ENCODE peak calls at places on chromosomes 3 and 15, in eight cellular contexts. S, D, H, L, N, T, W and V are unnamed samples. For H3K4me1, the result is how much of the 10 kb centered on the place peaks cover.

GRCh38 chr3:140748903-140749302 is 71.0 kb downstream of the TRIM42 start:
- DNase-seq in S (no peak), D (no peak), H (peak), L (no peak), N (no peak), T (no peak), W (no peak), V (no peak)

GRCh38 chr15:68595260-68595564 is 16.4 kb downstream of the CORO2B start:
- DNase-seq in S (no peak), D (peak), H (no peak), L (no peak), N (no peak), T (no peak), W (no peak), V (no peak)

GRCh38 chr3:150216866-150217600 is 191.1 kb upstream of the TSC22D2 start:
- DNase-seq in S (no peak), D (no peak), H (peak), L (no peak), N (no peak), T (no peak), W (no peak), V (no peak)

GRCh38 chr3:62451211-62451892 is 78.0 kb upstream of the FEZF2 start:
- DNase-seq in S (no peak), D (no peak), H (no peak), L (no peak), N (no peak), T (no peak), W (no peak), V (no peak)

GRCh38 chr15:73921257-73921890 is 4.9 kb upstream of the LOXL1 start:
- DNase-seq in S (no peak), D (no peak), H (no peak), L (no peak), N (no peak), T (no peak), W (no peak), V (no peak)

GRCh38 chr3:45817788-45818523 is 21.6 kb upstream of the SLC6A20 start:
- DNase-seq in S (no peak), D (peak), H (peak), L (peak), N (peak), T (peak), W (peak), V (no peak)

GRCh38 chr3:196634224-196634623 is 5.3 kb upstream of the NRROS start:
- DNase-seq in S (no peak), D (no peak), H (no peak), L (no peak), N (no peak), T (no peak), W (no peak), V (no peak)

GRCh38 chr15:72285927-72286516 is 13.7 kb upstream of the PARP6 start:
- DNase-seq in S (no peak), D (peak), H (no peak), L (peak), N (no peak), T (peak), W (peak), V (peak)

GRCh38 chr3:141114816-141115458 is 63.8 kb downstream of the SPSB4 start:
- DNase-seq in S (no peak), D (no peak), H (no peak), L (peak), N (no peak), T (no peak), W (no peak), V (no peak)

GRCh38 chr3:37492977-37493471 is 318.6 kb upstream of the LRRFIP2 start:
- DNase-seq in S (no peak), D (no peak), H (peak), L (no peak), N (no peak), T (peak), W (no peak), V (no peak)

GRCh38 chr3:114623420-114624046 is 329.7 kb downstream of the TIGIT start:
- DNase-seq in S (no peak), D (no peak), H (no peak), L (no peak), N (no peak), T (peak), W (peak), V (no peak)

GRCh38 chr3:177772908-177773557 is 575.8 kb upstream of the TBL1XR1 start:
- DNase-seq in S (no peak), D (no peak), H (no peak), L (no peak), N (no peak), T (no peak), W (no peak), V (no peak)

GRCh38 chr15:44537728-44538240 is 837 bp downstream of the EIF3J start:
- DNase-seq in S (no peak), D (no peak), H (no peak), L (no peak), N (no peak), T (no peak), W (peak), V (peak)

GRCh38 chr3:130263708-130264107 is 81.8 kb upstream of the COL6A5 start:
- DNase-seq in S (no peak), D (no peak), H (no peak), L (no peak), N (no peak), T (no peak), W (no peak), V (no peak)

GRCh38 chr3:169744332-169745054 is 20.4 kb downstream of the TERC start:
- DNase-seq in S (no peak), D (no peak), H (peak), L (no peak), N (no peak), T (peak), W (peak), V (no peak)

GRCh38 chr3:32500880-32501784 is 1.5 kb downstream of the CMTM6 start:
- DNase-seq in S (no peak), D (no peak), H (no peak), L (no peak), N (peak), T (peak), W (no peak), V (no peak)

GRCh38 chr15:94265009-94265408 is 33.6 kb downstream of the MCTP2 start:
- DNase-seq in S (no peak), D (no peak), H (peak), L (no peak), N (no peak), T (no peak), W (no peak), V (no peak)

GRCh38 chr3:46901591-46902187 is 24.2 kb downstream of the PTH1R start:
- DNase-seq in S (no peak), D (peak), H (no peak), L (no peak), N (no peak), T (no peak), W (no peak), V (no peak)

GRCh38 chr3:72231439-72232196 is 446.7 kb upstream of the PROK2 start:
- DNase-seq in S (no peak), D (peak), H (no peak), L (no peak), N (no peak), T (no peak), W (no peak), V (no peak)

GRCh38 chr15:77717592-77717991 is 84.9 kb upstream of the LINGO1 start:
- DNase-seq in S (no peak), D (no peak), H (no peak), L (no peak), N (no peak), T (no peak), W (no peak), V (no peak)

GRCh38 chr3:94543161-94543560 is 480.3 kb downstream of the NSUN3 start:
- DNase-seq in S (no peak), D (no peak), H (no peak), L (no peak), N (no peak), T (no peak), W (no peak), V (no peak)

GRCh38 chr3:44069276-44069675 is 172.4 kb upstream of the TOPAZ1 start:
- DNase-seq in S (no peak), D (no peak), H (peak), L (no peak), N (no peak), T (no peak), W (no peak), V (no peak)

GRCh38 chr3:141469712-141470111 is 17.1 kb upstream of the RASA2 start:
- DNase-seq in S (no peak), D (no peak), H (no peak), L (no peak), N (no peak), T (no peak), W (peak), V (no peak)

GRCh38 chr3:50401973-50402372 is 42.7 kb upstream of the TMEM115 start:
- DNase-seq in S (no peak), D (no peak), H (no peak), L (no peak), N (no peak), T (no peak), W (no peak), V (no peak)

GRCh38 chr3:4889896-4890295 is 89.3 kb upstream of the BHLHE40 start:
- DNase-seq in S (no peak), D (no peak), H (no peak), L (no peak), N (no peak), T (peak), W (peak), V (no peak)

GRCh38 chr15:90998737-90999136 is 4.4 kb upstream of the PRC1 start:
- DNase-seq in S (no peak), D (no peak), H (no peak), L (no peak), N (no peak), T (no peak), W (no peak), V (no peak)

GRCh38 chr3:190531406-190531805 is 17.5 kb downstream of the IL1RAP start:
- DNase-seq in S (no peak), D (no peak), H (peak), L (no peak), N (no peak), T (peak), W (peak), V (no peak)

GRCh38 chr3:167978071-167978470 is 117.7 kb downstream of the GOLIM4 start:
- DNase-seq in S (no peak), D (no peak), H (no peak), L (no peak), N (no peak), T (peak), W (peak), V (no peak)

GRCh38 chr15:79474252-79474651 is 42.1 kb downstream of the MINAR1 start:
- DNase-seq in S (no peak), D (no peak), H (peak), L (no peak), N (no peak), T (peak), W (peak), V (no peak)

GRCh38 chr15:80609111-80609510 is 86.0 kb upstream of the ABHD17C start:
- DNase-seq in S (no peak), D (no peak), H (no peak), L (no peak), N (no peak), T (peak), W (no peak), V (no peak)

GRCh38 chr15:70014860-70015490 is 82.7 kb downstream of the TLE3 start:
- DNase-seq in S (no peak), D (no peak), H (no peak), L (no peak), N (no peak), T (no peak), W (no peak), V (no peak)

DNA sequence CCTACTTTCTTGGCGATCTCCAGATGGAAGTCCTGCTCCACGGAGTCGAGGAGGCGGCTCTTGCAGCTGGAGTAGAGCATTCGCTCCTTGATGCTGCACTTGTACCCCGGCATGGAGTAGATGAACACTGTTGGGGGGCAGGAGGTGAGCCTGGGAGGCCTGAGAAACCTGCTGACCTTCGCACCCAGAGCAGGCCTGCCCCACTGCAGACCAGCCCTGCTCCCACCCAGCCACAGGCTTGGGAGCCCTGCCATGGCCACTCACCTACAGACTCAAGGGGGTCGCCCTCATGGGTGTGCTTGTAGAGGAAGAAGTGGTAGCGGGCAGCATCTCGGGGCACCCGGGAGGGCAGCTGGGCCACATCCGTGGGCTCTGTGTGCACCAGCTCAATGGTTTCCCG is 4.2 kb upstream of the TLR9 start:
- DNase-seq in S (no peak), D (peak), H (no peak), L (no peak), N (no peak), T (no peak), W (no peak), V (no peak)
- H3K4me1 ChIP-seq in S (under half), D (under half), H (under half), L (under half), N (under half), T (under half), W (under half), V (half or more)

DNA sequence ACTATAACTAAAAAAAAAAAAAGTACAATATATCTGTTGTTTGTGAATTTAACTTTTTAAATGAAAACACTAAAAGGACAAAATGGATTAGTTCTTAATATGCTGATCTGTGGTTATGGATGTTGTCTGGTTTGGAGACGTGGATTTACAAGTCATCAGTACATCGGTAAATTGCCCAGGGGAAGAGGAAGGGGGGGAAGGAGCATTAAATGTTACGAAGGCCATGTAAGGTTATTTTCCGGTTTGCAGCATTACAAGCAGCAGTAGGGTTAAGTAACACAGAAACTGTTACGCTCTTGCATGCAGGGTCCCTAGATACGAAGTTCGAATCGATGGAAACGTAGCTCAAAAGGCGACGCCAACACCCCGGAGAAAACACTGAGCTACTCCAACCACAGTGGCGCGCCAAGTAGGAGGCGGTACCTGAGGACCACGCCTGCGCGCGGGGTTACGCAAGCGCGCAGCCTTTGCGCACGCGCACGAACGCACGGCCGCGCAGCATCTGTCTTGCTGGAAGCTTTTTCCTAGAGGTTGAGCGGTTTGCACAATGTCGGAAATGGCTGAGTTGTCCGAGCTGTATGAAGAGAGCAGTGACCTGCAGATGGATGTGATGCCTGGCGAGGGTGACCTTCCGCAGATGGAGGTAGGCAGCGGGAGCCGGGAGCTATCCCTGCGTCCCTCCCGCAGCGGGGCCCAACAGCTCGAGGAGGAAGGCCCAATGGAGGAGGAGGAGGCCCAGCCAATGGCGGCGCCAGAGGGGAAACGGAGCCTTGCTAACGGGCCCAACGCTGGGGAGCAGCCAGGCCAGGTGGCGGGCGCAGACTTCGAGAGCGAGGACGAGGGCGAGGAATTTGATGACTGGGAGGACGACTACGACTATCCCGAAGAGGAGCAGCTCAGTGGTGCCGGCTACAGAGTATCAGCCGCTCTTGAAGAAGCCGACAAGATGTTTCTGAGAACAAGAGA is at the start of gene EID1:
- DNase-seq in S (peak), D (peak), H (peak), L (peak), N (peak), T (peak), W (peak), V (peak)
- TF ChIP-seq CTCF in S (no peak), D (no peak), H (no peak), L (no peak), N (peak), T (no peak), W (peak), V (no peak)

GRCh38 chr3:143977326-143978262 is 6.0 kb downstream of the DIPK2A start:
- DNase-seq in S (no peak), D (no peak), H (peak), L (no peak), N (no peak), T (peak), W (no peak), V (no peak)
- H3K27ac ChIP-seq in S (peak), D (peak), H (no peak), L (peak), N (no peak), T (no peak), W (peak), V (no peak)

DNA sequence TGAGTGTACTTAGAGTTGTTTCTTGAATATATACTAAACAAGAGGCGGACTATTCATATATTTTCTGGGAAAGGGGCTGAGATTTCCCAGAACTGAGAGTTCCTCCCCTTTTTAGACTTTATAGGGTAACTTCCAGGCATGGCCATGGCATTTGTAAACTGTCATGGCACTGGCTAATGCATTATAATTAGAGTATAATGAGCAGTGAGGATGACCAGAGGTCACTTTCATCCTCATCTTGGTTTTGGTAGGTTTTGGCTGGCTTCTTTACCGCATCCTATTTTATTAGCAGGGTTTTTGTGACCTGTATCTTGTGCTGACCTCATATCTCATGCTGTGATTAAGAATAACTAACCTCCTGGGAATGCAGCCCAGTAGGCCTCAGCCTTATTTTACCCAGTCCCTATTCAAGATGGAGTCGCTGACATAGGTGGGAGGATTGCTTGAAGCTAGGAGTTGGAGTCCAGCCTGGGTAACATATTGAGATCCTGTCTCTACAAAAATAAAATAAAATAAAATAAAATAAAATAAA is 91.4 kb downstream of the MOBP start:
- DNase-seq in S (no peak), D (no peak), H (no peak), L (no peak), N (no peak), T (no peak), W (no peak), V (no peak)
- H3K4me1 ChIP-seq in S (under half), D (under half), H (under half), L (under half), N (under half), T (under half), W (under half), V (under half)

GRCh38 chr3:154137036-154137435 is 15.8 kb downstream of the ARHGEF26 start:
- DNase-seq in S (no peak), D (no peak), H (no peak), L (no peak), N (no peak), T (no peak), W (no peak), V (no peak)

GRCh38 chr3:154135511-154136173 is 14.5 kb downstream of the ARHGEF26 start:
- DNase-seq in S (no peak), D (no peak), H (peak), L (peak), N (peak), T (peak), W (no peak), V (no peak)

GRCh38 chr3:154143873-154144272 is 22.7 kb downstream of the ARHGEF26 start:
- DNase-seq in S (no peak), D (no peak), H (no peak), L (no peak), N (no peak), T (no peak), W (no peak), V (no peak)

GRCh38 chr3:154142608-154143007 is 21.4 kb downstream of the ARHGEF26 start:
- DNase-seq in S (no peak), D (no peak), H (peak), L (no peak), N (no peak), T (peak), W (no peak), V (no peak)

DNA sequence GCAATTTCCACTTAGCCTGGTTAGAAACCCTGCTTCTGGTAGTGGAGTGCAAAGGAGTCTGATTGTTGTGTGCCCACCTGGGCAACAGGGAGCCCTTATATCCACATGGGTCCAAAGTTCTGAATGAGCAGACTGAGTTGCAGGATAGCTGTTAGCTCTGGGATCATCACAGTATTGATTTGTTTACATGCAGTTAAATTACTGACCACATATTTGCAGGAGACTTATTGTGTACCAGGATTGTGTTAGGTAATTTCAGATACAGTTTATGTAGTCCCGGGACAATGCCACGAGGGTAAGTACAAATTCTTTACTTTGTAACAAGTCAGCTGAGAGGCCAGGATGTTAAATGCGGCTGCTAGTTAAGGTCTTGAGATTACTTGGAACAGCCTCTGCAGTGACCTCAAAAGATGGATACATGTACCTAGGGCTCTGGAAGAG is 18.8 kb downstream of the ARHGEF26 start:
- DNase-seq in S (no peak), D (no peak), H (no peak), L (no peak), N (peak), T (no peak), W (no peak), V (no peak)
- TF ChIP-seq CTCF in S (no peak), D (no peak), H (no peak), L (no peak), N (no peak), T (no peak), W (no peak), V (no peak)

DNA sequence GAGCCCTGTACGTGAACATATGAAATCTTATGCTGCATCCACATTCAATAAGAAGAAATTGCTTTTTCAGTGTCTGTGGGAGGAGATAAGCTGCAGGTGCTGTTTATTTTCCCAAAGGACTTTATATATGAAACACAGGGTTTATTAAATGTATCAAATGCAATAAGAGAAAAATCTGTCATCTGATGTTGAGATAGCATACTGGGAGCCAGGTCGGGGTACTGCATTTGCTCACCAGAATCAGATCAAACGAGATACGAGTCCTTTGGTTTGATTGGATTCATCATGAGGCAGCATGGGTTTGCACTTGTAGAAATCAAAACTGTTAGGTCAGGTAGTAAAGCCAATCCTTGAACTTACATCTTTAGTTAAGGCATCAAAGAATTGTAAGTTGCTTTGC is 91.4 kb downstream of the SLC49A4 start:
- DNase-seq in S (no peak), D (no peak), H (no peak), L (no peak), N (no peak), T (no peak), W (no peak), V (no peak)
- H3K27ac ChIP-seq in S (no peak), D (no peak), H (no peak), L (no peak), N (no peak), T (no peak), W (no peak), V (no peak)